ENCODE peak calls at places on chromosomes 12 and 14, in six cellular contexts. T is left ventricle myocardium inferior, E is heart right ventricle, I is A549, A is ovary, Z is IMR-90. U is an unnamed sample.

GRCh38 chr14:92323031-92323915 is at the start of gene SLC24A4:
- DNase-seq in T (no peak), E (no peak), I (peak; percentile 40), A (no peak), Z (no peak), U (peak; percentile 67)

GRCh38 chr12:57156701-57157403 is 9.4 kb upstream of the LRP1-AS start:
- DNase-seq in T (no peak), E (no peak), I (no peak), A (no peak), Z (no peak), U (no peak)

GRCh38 chr12:51531982-51532497 is 59.0 kb upstream of the SCN8A start:
- DNase-seq in T (peak; percentile 54), E (peak; percentile 69), I (peak; percentile 79), A (peak; percentile 79), Z (peak; percentile 76), U (peak; percentile 88)

GRCh38 chr12:78220811-78221210 is 390.1 kb downstream of the NAV3 start:
- DNase-seq in T (no peak), E (no peak), I (no peak), A (no peak), Z (no peak), U (no peak)

GRCh38 chr14:100473249-100473648 is 114.0 kb downstream of the BEGAIN start:
- DNase-seq in T (no peak), E (no peak), I (no peak), A (no peak), Z (no peak), U (no peak)

GRCh38 chr14:91059576-91060471 is 617 bp downstream of the RPS6KA5 start:
- DNase-seq in T (no peak), E (no peak), I (peak; percentile 41), A (peak; percentile 42), Z (no peak), U (peak; percentile 69)

GRCh38 chr12:77559400-77560074 is 271.2 kb upstream of the NAV3 start:
- DNase-seq in T (no peak), E (no peak), I (no peak), A (no peak), Z (no peak), U (no peak)

GRCh38 chr14:56244138-56244789 is 126.1 kb downstream of the PELI2 start:
- DNase-seq in T (no peak), E (no peak), I (no peak), A (no peak), Z (peak; percentile 94), U (no peak)

GRCh38 chr12:105359840-105360239 is 29.3 kb downstream of the C12orf75 start:
- DNase-seq in T (no peak), E (no peak), I (no peak), A (no peak), Z (peak; percentile 57), U (peak; percentile 30)

GRCh38 chr12:105352940-105353635 is 22.6 kb downstream of the C12orf75 start:
- DNase-seq in T (no peak), E (no peak), I (no peak), A (no peak), Z (no peak), U (peak; percentile 66)

GRCh38 chr12:105355752-105356151 is 25.3 kb downstream of the C12orf75 start:
- DNase-seq in T (no peak), E (no peak), I (no peak), A (no peak), Z (peak; percentile 72), U (no peak)

GRCh38 chr12:105358789-105359188 is 28.3 kb downstream of the C12orf75 start:
- DNase-seq in T (no peak), E (peak; percentile 10), I (no peak), A (no peak), Z (no peak), U (no peak)

GRCh38 chr12:105357162-105357691 is 26.7 kb downstream of the C12orf75 start:
- DNase-seq in T (no peak), E (no peak), I (no peak), A (no peak), Z (peak; percentile 67), U (no peak)
- H3K27ac ChIP-seq in T (no peak overlapping the region), E (no peak overlapping the region), I (peak overlapping the region; percentile 80), A (no peak overlapping the region), Z (peak overlapping the region; percentile 34), U (no peak overlapping the region)

GRCh38 chr12:49838973-49839633 is 3.8 kb downstream of the BCDIN3D start:
- DNase-seq in T (no peak), E (no peak), I (peak; percentile 50), A (no peak), Z (peak; percentile 35), U (no peak)
- TF ChIP-seq CTCF in T (peak; percentile 82), E (peak; percentile 47), I (peak; percentile 78), A (no peak), Z (peak; percentile 70), U (peak; percentile 30)

DNA sequence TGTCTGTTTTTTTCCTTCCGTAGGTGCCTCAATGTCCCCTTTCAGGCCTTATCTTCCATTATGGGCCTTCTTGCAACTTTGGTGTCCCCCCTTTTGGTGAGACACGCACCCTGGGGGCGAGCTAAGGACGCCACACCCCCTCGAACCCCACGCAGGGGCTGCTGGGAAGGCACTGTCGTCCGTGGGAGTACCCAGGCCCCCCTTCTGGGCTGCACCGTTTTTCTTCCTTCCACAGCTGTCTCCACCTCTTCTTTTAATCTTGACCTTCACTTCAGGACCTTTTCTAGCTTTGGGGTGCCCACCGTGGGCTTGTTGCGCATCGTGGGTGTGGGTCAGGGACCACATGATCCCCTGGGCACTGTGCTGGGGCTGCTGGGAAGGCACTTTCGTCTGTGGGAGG is 271.8 kb downstream of the ALG10 start:
- DNase-seq in T (no peak), E (no peak), I (no peak), A (no peak), Z (no peak), U (no peak)
- H3K9me3 ChIP-seq in T (peaks cover 14% of the 10 kb centered on the region), E (peaks cover 11% of the 10 kb centered on the region), I (no peaks in the 10 kb centered on the region), A (no peaks in the 10 kb centered on the region), Z (peaks cover 73% of the 10 kb centered on the region), U (no peaks in the 10 kb centered on the region)

DNA sequence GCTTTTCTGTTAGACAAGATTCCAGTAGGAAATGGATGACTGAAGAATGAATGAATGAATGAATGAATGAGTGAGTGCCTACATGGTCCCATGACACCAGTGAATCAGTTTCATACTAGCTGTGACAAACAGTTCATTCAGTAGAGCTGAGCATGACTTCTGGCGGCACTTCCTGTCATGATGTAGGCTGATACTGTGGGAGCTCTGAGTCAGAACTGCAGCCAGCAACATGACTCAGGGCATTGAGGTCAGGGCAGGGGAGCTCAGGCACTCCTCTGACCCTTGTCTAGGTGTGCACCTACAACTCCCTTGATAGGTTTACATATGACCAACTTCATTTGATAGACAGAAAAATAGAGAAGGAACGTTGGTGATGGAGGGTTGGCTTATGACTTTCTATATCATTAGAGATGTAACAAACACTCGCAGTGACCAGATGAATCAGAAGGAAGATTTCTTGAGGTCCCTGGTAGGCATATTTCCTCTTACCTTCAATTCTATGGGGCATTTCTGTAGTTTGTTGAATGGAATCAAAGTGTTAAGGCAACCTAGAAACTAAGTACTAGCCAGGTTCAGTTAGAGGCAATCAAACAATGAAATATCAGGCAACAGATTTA is 139.3 kb upstream of the ARHGAP5 start:
- DNase-seq in T (peak; percentile 26), E (peak; percentile 55), I (peak; percentile 75), A (no peak), Z (peak; percentile 86), U (no peak)
- H3K27ac ChIP-seq in T (no peak overlapping the region), E (no peak overlapping the region), I (peak overlapping the region; percentile 82), A (no peak overlapping the region), Z (no peak overlapping the region), U (no peak overlapping the region)

DNA sequence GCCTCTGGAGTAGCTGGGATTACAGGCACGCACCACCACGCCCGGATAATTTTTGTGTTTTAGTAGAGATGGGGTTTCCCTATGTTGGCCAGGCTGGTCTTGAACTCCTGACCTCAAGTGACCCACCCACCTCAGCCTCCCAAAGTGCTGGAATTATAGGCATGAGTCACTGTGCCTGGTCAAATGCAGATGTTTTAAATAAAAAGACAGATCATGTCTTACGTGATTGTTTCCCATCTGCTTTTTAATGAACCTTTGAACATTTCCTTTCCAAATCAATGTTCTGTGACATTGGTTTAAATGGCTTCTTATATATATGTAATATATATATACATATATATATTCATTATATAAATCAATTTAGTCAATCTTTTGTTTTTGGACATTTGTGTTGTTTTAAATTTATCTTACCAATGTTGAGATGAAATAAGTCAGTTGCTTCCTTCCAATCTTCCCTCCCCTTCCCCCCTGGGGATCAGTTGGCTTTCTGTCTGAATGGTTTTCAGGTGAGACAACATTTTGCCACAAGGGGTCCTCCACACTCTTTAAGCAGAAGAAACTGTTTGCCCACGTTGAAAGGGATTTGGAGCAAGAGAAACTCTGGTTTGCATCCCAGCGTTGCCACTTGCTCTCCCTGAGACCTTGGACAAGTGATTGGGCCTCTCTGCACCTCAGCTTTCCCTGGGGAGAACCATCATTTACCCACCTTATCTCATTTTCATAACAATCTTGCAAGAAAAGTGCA is 47.6 kb upstream of the RBM19 start:
- DNase-seq in T (no peak), E (peak; percentile 6), I (no peak), A (no peak), Z (peak; percentile 37), U (no peak)
- TF ChIP-seq CTCF in T (peak; percentile 39), E (no peak), I (peak; percentile 30), A (no peak), Z (peak; percentile 36), U (no peak)

DNA sequence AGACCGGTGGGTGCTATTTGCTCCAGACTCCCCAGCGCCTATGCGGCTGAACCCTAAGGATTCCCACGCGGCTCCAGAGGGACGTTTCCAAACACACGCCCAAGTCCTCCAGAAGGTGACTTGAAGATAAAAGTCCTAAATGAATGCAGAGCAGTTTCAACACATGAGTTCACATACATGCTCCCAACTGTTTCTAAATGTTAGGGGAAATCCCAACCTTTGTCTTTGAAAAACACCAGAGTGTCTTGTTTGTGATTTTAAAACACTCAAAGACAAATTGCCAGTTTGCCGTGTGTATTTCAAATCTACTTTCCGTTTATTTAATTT is 252.9 kb upstream of the SFSWAP start:
- DNase-seq in T (no peak), E (no peak), I (no peak), A (no peak), Z (no peak), U (no peak)
- H3K9me3 ChIP-seq in T (peaks cover 8% of the 10 kb centered on the region), E (no peaks in the 10 kb centered on the region), I (peaks cover 5% of the 10 kb centered on the region), A (no peaks in the 10 kb centered on the region), Z (peaks cover 35% of the 10 kb centered on the region), U (no peaks in the 10 kb centered on the region)

GRCh38 chr14:53044486-53044885 is 93.6 kb upstream of the FERMT2 start:
- DNase-seq in T (no peak), E (no peak), I (no peak), A (no peak), Z (peak; percentile 91), U (no peak)
- H3K27ac ChIP-seq in T (no peak overlapping the region), E (no peak overlapping the region), I (no peak overlapping the region), A (no peak overlapping the region), Z (peak overlapping the region; percentile 82), U (no peak overlapping the region)

GRCh38 chr14:50060871-50061663 is 55.3 kb downstream of the VCPKMT start:
- DNase-seq in T (peak; percentile 38), E (peak; percentile 67), I (peak; percentile 89), A (peak; percentile 67), Z (peak; percentile 95), U (peak; percentile 50)
- TF ChIP-seq CTCF in T (peak; percentile 29), E (no peak), I (no peak), A (no peak), Z (no peak), U (peak; percentile 8)

U was measured in testis.